ENCODE peak calls at places on chromosome 15, in nine cellular contexts. One of them, this sample, is unnamed.

GRCh38 chr15:76339302-76340197 is 3.0 kb downstream of the ISL2 start:
- DNase-seq in sciatic nerve: no peak
- DNase-seq in glutamatergic neuron: peak
- DNase-seq in right atrium auricular region: no peak
- DNase-seq in NCI-H524 treated with DMSO at 0.1 percent for 48 hours: no peak
- DNase-seq in iPS DF 6.9: no peak
- DNase-seq in posterior vena cava: no peak
- DNase-seq in stimulated activated naive CD8-positive, alpha-beta T cell treated with anti-CD3 and anti-CD28 coated beads, Interleukin-15, amount 100 ng/mL, for 72 hours: peak
- DNase-seq in astrocyte of the spinal cord: peak
- DNase-seq in this sample: no peak

GRCh38 chr15:38554354-38554753 is 10.3 kb downstream of the RASGRP1 start:
- DNase-seq in sciatic nerve: no peak
- DNase-seq in glutamatergic neuron: no peak
- DNase-seq in right atrium auricular region: no peak
- DNase-seq in NCI-H524 treated with DMSO at 0.1 percent for 48 hours: no peak
- DNase-seq in iPS DF 6.9: no peak
- DNase-seq in posterior vena cava: no peak
- DNase-seq in stimulated activated naive CD8-positive, alpha-beta T cell treated with anti-CD3 and anti-CD28 coated beads, Interleukin-15, amount 100 ng/mL, for 72 hours: peak
- DNase-seq in astrocyte of the spinal cord: no peak
- DNase-seq in this sample: no peak

GRCh38 chr15:85800460-85801123 is 5.9 kb upstream of the KLHL25 start:
- DNase-seq in sciatic nerve: no peak
- DNase-seq in glutamatergic neuron: no peak
- DNase-seq in right atrium auricular region: no peak
- DNase-seq in NCI-H524 treated with DMSO at 0.1 percent for 48 hours: peak
- DNase-seq in iPS DF 6.9: no peak
- DNase-seq in posterior vena cava: peak
- DNase-seq in stimulated activated naive CD8-positive, alpha-beta T cell treated with anti-CD3 and anti-CD28 coated beads, Interleukin-15, amount 100 ng/mL, for 72 hours: no peak
- DNase-seq in astrocyte of the spinal cord: peak
- DNase-seq in this sample: peak

GRCh38 chr15:66653852-66654251 is 48.2 kb upstream of the SMAD6 start:
- DNase-seq in sciatic nerve: no peak
- DNase-seq in glutamatergic neuron: no peak
- DNase-seq in right atrium auricular region: no peak
- DNase-seq in NCI-H524 treated with DMSO at 0.1 percent for 48 hours: no peak
- DNase-seq in iPS DF 6.9: no peak
- DNase-seq in posterior vena cava: no peak
- DNase-seq in stimulated activated naive CD8-positive, alpha-beta T cell treated with anti-CD3 and anti-CD28 coated beads, Interleukin-15, amount 100 ng/mL, for 72 hours: no peak
- DNase-seq in astrocyte of the spinal cord: no peak
- DNase-seq in this sample: no peak

GRCh38 chr15:45276851-45277250 is 24.8 kb downstream of the SLC28A2 start:
- DNase-seq in sciatic nerve: no peak
- DNase-seq in glutamatergic neuron: no peak
- DNase-seq in right atrium auricular region: no peak
- DNase-seq in NCI-H524 treated with DMSO at 0.1 percent for 48 hours: no peak
- DNase-seq in iPS DF 6.9: no peak
- DNase-seq in posterior vena cava: no peak
- DNase-seq in stimulated activated naive CD8-positive, alpha-beta T cell treated with anti-CD3 and anti-CD28 coated beads, Interleukin-15, amount 100 ng/mL, for 72 hours: no peak
- DNase-seq in astrocyte of the spinal cord: peak
- DNase-seq in this sample: peak

GRCh38 chr15:95127356-95127755 is 896.0 kb downstream of the MCTP2 start:
- DNase-seq in sciatic nerve: no peak
- DNase-seq in glutamatergic neuron: no peak
- DNase-seq in right atrium auricular region: no peak
- DNase-seq in NCI-H524 treated with DMSO at 0.1 percent for 48 hours: no peak
- DNase-seq in iPS DF 6.9: no peak
- DNase-seq in posterior vena cava: no peak
- DNase-seq in stimulated activated naive CD8-positive, alpha-beta T cell treated with anti-CD3 and anti-CD28 coated beads, Interleukin-15, amount 100 ng/mL, for 72 hours: no peak
- DNase-seq in astrocyte of the spinal cord: no peak
- DNase-seq in this sample: no peak

GRCh38 chr15:99732711-99733267 is 448 bp downstream of the LYSMD4 start:
- DNase-seq in sciatic nerve: peak
- DNase-seq in glutamatergic neuron: peak
- DNase-seq in right atrium auricular region: no peak
- DNase-seq in NCI-H524 treated with DMSO at 0.1 percent for 48 hours: no peak
- DNase-seq in iPS DF 6.9: no peak
- DNase-seq in posterior vena cava: peak
- DNase-seq in stimulated activated naive CD8-positive, alpha-beta T cell treated with anti-CD3 and anti-CD28 coated beads, Interleukin-15, amount 100 ng/mL, for 72 hours: no peak
- DNase-seq in astrocyte of the spinal cord: no peak
- DNase-seq in this sample: peak

GRCh38 chr15:81015595-81016252 is 15.0 kb downstream of the TLNRD1 start:
- DNase-seq in sciatic nerve: no peak
- DNase-seq in glutamatergic neuron: no peak
- DNase-seq in right atrium auricular region: no peak
- DNase-seq in NCI-H524 treated with DMSO at 0.1 percent for 48 hours: no peak
- DNase-seq in iPS DF 6.9: no peak
- DNase-seq in posterior vena cava: no peak
- DNase-seq in stimulated activated naive CD8-positive, alpha-beta T cell treated with anti-CD3 and anti-CD28 coated beads, Interleukin-15, amount 100 ng/mL, for 72 hours: no peak
- DNase-seq in astrocyte of the spinal cord: no peak
- DNase-seq in this sample: no peak

GRCh38 chr15:67413770-67414429 is 107.0 kb upstream of the C15orf61 start:
- DNase-seq in sciatic nerve: no peak
- DNase-seq in glutamatergic neuron: no peak
- DNase-seq in right atrium auricular region: no peak
- DNase-seq in NCI-H524 treated with DMSO at 0.1 percent for 48 hours: no peak
- DNase-seq in iPS DF 6.9: no peak
- DNase-seq in posterior vena cava: no peak
- DNase-seq in stimulated activated naive CD8-positive, alpha-beta T cell treated with anti-CD3 and anti-CD28 coated beads, Interleukin-15, amount 100 ng/mL, for 72 hours: no peak
- DNase-seq in astrocyte of the spinal cord: peak
- DNase-seq in this sample: peak

GRCh38 chr15:60118146-60118545 is 114.0 kb downstream of the FOXB1 start:
- DNase-seq in sciatic nerve: no peak
- DNase-seq in glutamatergic neuron: no peak
- DNase-seq in right atrium auricular region: no peak
- DNase-seq in NCI-H524 treated with DMSO at 0.1 percent for 48 hours: no peak
- DNase-seq in iPS DF 6.9: no peak
- DNase-seq in posterior vena cava: no peak
- DNase-seq in stimulated activated naive CD8-positive, alpha-beta T cell treated with anti-CD3 and anti-CD28 coated beads, Interleukin-15, amount 100 ng/mL, for 72 hours: no peak
- DNase-seq in astrocyte of the spinal cord: no peak
- DNase-seq in this sample: no peak

GRCh38 chr15:47332481-47332880 is 384.8 kb upstream of the SEMA6D start:
- DNase-seq in sciatic nerve: no peak
- DNase-seq in glutamatergic neuron: no peak
- DNase-seq in right atrium auricular region: no peak
- DNase-seq in NCI-H524 treated with DMSO at 0.1 percent for 48 hours: peak
- DNase-seq in iPS DF 6.9: no peak
- DNase-seq in posterior vena cava: no peak
- DNase-seq in stimulated activated naive CD8-positive, alpha-beta T cell treated with anti-CD3 and anti-CD28 coated beads, Interleukin-15, amount 100 ng/mL, for 72 hours: no peak
- DNase-seq in astrocyte of the spinal cord: peak
- DNase-seq in this sample: no peak

GRCh38 chr15:88574646-88575045 is 28.2 kb upstream of the DET1 start:
- DNase-seq in sciatic nerve: no peak
- DNase-seq in glutamatergic neuron: no peak
- DNase-seq in right atrium auricular region: no peak
- DNase-seq in NCI-H524 treated with DMSO at 0.1 percent for 48 hours: no peak
- DNase-seq in iPS DF 6.9: no peak
- DNase-seq in posterior vena cava: no peak
- DNase-seq in stimulated activated naive CD8-positive, alpha-beta T cell treated with anti-CD3 and anti-CD28 coated beads, Interleukin-15, amount 100 ng/mL, for 72 hours: no peak
- DNase-seq in astrocyte of the spinal cord: no peak
- DNase-seq in this sample: no peak

GRCh38 chr15:67084561-67084960 is 19.2 kb downstream of the SMAD3 start:
- DNase-seq in sciatic nerve: no peak
- DNase-seq in glutamatergic neuron: no peak
- DNase-seq in right atrium auricular region: no peak
- DNase-seq in NCI-H524 treated with DMSO at 0.1 percent for 48 hours: no peak
- DNase-seq in iPS DF 6.9: no peak
- DNase-seq in posterior vena cava: no peak
- DNase-seq in stimulated activated naive CD8-positive, alpha-beta T cell treated with anti-CD3 and anti-CD28 coated beads, Interleukin-15, amount 100 ng/mL, for 72 hours: no peak
- DNase-seq in astrocyte of the spinal cord: no peak
- DNase-seq in this sample: no peak

GRCh38 chr15:98286831-98287230 is 326.3 kb downstream of the ARRDC4 start:
- DNase-seq in sciatic nerve: no peak
- DNase-seq in glutamatergic neuron: no peak
- DNase-seq in right atrium auricular region: no peak
- DNase-seq in NCI-H524 treated with DMSO at 0.1 percent for 48 hours: no peak
- DNase-seq in iPS DF 6.9: no peak
- DNase-seq in posterior vena cava: no peak
- DNase-seq in stimulated activated naive CD8-positive, alpha-beta T cell treated with anti-CD3 and anti-CD28 coated beads, Interleukin-15, amount 100 ng/mL, for 72 hours: no peak
- DNase-seq in astrocyte of the spinal cord: no peak
- DNase-seq in this sample: no peak

GRCh38 chr15:70726753-70727152 is 36.6 kb downstream of the UACA start:
- DNase-seq in sciatic nerve: no peak
- DNase-seq in glutamatergic neuron: no peak
- DNase-seq in right atrium auricular region: no peak
- DNase-seq in NCI-H524 treated with DMSO at 0.1 percent for 48 hours: no peak
- DNase-seq in iPS DF 6.9: no peak
- DNase-seq in posterior vena cava: no peak
- DNase-seq in stimulated activated naive CD8-positive, alpha-beta T cell treated with anti-CD3 and anti-CD28 coated beads, Interleukin-15, amount 100 ng/mL, for 72 hours: no peak
- DNase-seq in astrocyte of the spinal cord: peak
- DNase-seq in this sample: no peak

GRCh38 chr15:45341775-45342174 is 36.6 kb downstream of the GATM start:
- DNase-seq in sciatic nerve: no peak
- DNase-seq in glutamatergic neuron: no peak
- DNase-seq in right atrium auricular region: no peak
- DNase-seq in NCI-H524 treated with DMSO at 0.1 percent for 48 hours: no peak
- DNase-seq in iPS DF 6.9: no peak
- DNase-seq in posterior vena cava: no peak
- DNase-seq in stimulated activated naive CD8-positive, alpha-beta T cell treated with anti-CD3 and anti-CD28 coated beads, Interleukin-15, amount 100 ng/mL, for 72 hours: no peak
- DNase-seq in astrocyte of the spinal cord: no peak
- DNase-seq in this sample: no peak

GRCh38 chr15:98649621-98649995 is 1.3 kb downstream of the IGF1R start:
- DNase-seq in sciatic nerve: peak
- DNase-seq in glutamatergic neuron: peak
- DNase-seq in right atrium auricular region: no peak
- DNase-seq in NCI-H524 treated with DMSO at 0.1 percent for 48 hours: no peak
- DNase-seq in iPS DF 6.9: no peak
- DNase-seq in posterior vena cava: peak
- DNase-seq in stimulated activated naive CD8-positive, alpha-beta T cell treated with anti-CD3 and anti-CD28 coated beads, Interleukin-15, amount 100 ng/mL, for 72 hours: peak
- DNase-seq in astrocyte of the spinal cord: no peak
- DNase-seq in this sample: peak

GRCh38 chr15:98541519-98541918 is 106.8 kb upstream of the IGF1R start:
- DNase-seq in sciatic nerve: no peak
- DNase-seq in glutamatergic neuron: no peak
- DNase-seq in right atrium auricular region: no peak
- DNase-seq in NCI-H524 treated with DMSO at 0.1 percent for 48 hours: no peak
- DNase-seq in iPS DF 6.9: no peak
- DNase-seq in posterior vena cava: peak
- DNase-seq in stimulated activated naive CD8-positive, alpha-beta T cell treated with anti-CD3 and anti-CD28 coated beads, Interleukin-15, amount 100 ng/mL, for 72 hours: no peak
- DNase-seq in astrocyte of the spinal cord: no peak
- DNase-seq in this sample: no peak

GRCh38 chr15:66862878-66863335 is 160.9 kb downstream of the SMAD6 start:
- DNase-seq in sciatic nerve: peak
- DNase-seq in glutamatergic neuron: peak
- DNase-seq in right atrium auricular region: peak
- DNase-seq in NCI-H524 treated with DMSO at 0.1 percent for 48 hours: no peak
- DNase-seq in iPS DF 6.9: peak
- DNase-seq in posterior vena cava: peak
- DNase-seq in stimulated activated naive CD8-positive, alpha-beta T cell treated with anti-CD3 and anti-CD28 coated beads, Interleukin-15, amount 100 ng/mL, for 72 hours: peak
- DNase-seq in astrocyte of the spinal cord: peak
- DNase-seq in this sample: peak

GRCh38 chr15:42284551-42284950 is 11.3 kb upstream of the TMEM87A start:
- DNase-seq in sciatic nerve: no peak
- DNase-seq in glutamatergic neuron: no peak
- DNase-seq in right atrium auricular region: no peak
- DNase-seq in NCI-H524 treated with DMSO at 0.1 percent for 48 hours: no peak
- DNase-seq in iPS DF 6.9: no peak
- DNase-seq in posterior vena cava: no peak
- DNase-seq in stimulated activated naive CD8-positive, alpha-beta T cell treated with anti-CD3 and anti-CD28 coated beads, Interleukin-15, amount 100 ng/mL, for 72 hours: no peak
- DNase-seq in astrocyte of the spinal cord: no peak
- DNase-seq in this sample: no peak